ENCODE peak calls at places on chromosomes 11 and 22, in nine cellular contexts. D is psoas muscle; N is stomach; B is fibroblast of lung; Y is Peyer's patch; C is neuronal stem cell; O is left ventricle myocardium inferior; K is cardiac muscle cell; G is CD4-positive, alpha-beta memory T cell. J is an unnamed sample. For H3K4me1 and H3K36me3, the result is how much of the 10 kb centered on the place peaks cover.

GRCh38 chr11:10201343-10201742 is 92.7 kb downstream of the SBF2 start:
- DNase-seq in K (no peak), G (no peak), N (no peak), D (no peak), O (no peak), C (no peak), B (no peak), Y (no peak), J (no peak)

GRCh38 chr11:57175478-57175877 is 6.3 kb upstream of the LRRC55 start:
- DNase-seq in B (no peak), D (no peak), C (no peak), N (no peak), O (no peak), G (no peak), Y (no peak), K (no peak), J (no peak)

GRCh38 chr11:132037467-132037862 is 667.0 kb downstream of the NTM start:
- DNase-seq in O (no peak), Y (no peak), D (no peak), B (no peak), G (no peak), N (no peak), C (no peak), K (no peak), J (no peak)

GRCh38 chr11:69335461-69336386 is 41.8 kb downstream of the MYEOV start:
- DNase-seq in Y (peak), N (peak), K (no peak), D (no peak), G (no peak), B (no peak), C (no peak), O (no peak), J (no peak)

GRCh38 chr11:94068764-94069163 is 47.6 kb downstream of the HEPHL1 start:
- DNase-seq in B (no peak), O (no peak), Y (no peak), N (no peak), C (no peak), G (no peak), D (no peak), K (no peak), J (no peak)

GRCh38 chr11:84558085-84558905 is 1068.8 kb downstream of the DLG2 start:
- DNase-seq in O (no peak), C (peak), B (peak), N (peak), G (no peak), Y (no peak), K (peak), D (no peak), J (no peak)

GRCh38 chr11:11856638-11857037 is 14.9 kb downstream of the USP47 start:
- DNase-seq in N (no peak), K (peak), Y (no peak), G (peak), O (no peak), D (no peak), C (no peak), B (no peak), J (no peak)

GRCh38 chr11:67054851-67055523 is 1.7 kb upstream of the RHOD start:
- DNase-seq in K (peak), D (peak), N (peak), Y (no peak), B (peak), C (no peak), G (no peak), O (peak), J (no peak)

GRCh38 chr11:1966531-1966930 is 19.4 kb downstream of the MRPL23 start:
- DNase-seq in O (no peak), C (no peak), Y (no peak), B (no peak), G (no peak), N (no peak), D (peak), K (no peak), J (no peak)

GRCh38 chr11:16891964-16892363 is 122.2 kb downstream of the PLEKHA7 start:
- DNase-seq in G (no peak), Y (no peak), O (no peak), C (no peak), B (peak), K (peak), D (no peak), N (no peak), J (no peak)

GRCh38 chr22:45891021-45891421 is 85.9 kb downstream of the WNT7B start:
- DNase-seq in Y (no peak), C (no peak), D (peak), N (no peak), O (peak), B (no peak), K (no peak), G (no peak), J (no peak)

GRCh38 chr22:25564320-25564978 is at the start of gene GRK3:
- DNase-seq in O (peak), D (peak), G (peak), K (peak), Y (peak), B (peak), N (peak), C (peak), J (peak)

GRCh38 chr22:32619614-32620426 is 145.2 kb downstream of the FBXO7 start:
- DNase-seq in O (peak), K (peak), N (no peak), Y (no peak), B (peak), G (no peak), C (no peak), D (peak), J (no peak)

GRCh38 chr22:32621656-32622003 is 147.0 kb downstream of the FBXO7 start:
- DNase-seq in Y (no peak), B (no peak), N (no peak), K (no peak), D (no peak), C (no peak), O (no peak), G (no peak), J (no peak)

GRCh38 chr22:32622762-32623147 is 148.1 kb downstream of the FBXO7 start:
- DNase-seq in K (no peak), Y (no peak), B (no peak), C (no peak), O (no peak), N (no peak), D (no peak), G (no peak), J (no peak)

GRCh38 chr22:32622004-32622761 is 147.6 kb downstream of the FBXO7 start:
- DNase-seq in Y (no peak), B (peak), G (no peak), C (peak), D (peak), N (no peak), K (peak), O (peak), J (no peak)

DNA sequence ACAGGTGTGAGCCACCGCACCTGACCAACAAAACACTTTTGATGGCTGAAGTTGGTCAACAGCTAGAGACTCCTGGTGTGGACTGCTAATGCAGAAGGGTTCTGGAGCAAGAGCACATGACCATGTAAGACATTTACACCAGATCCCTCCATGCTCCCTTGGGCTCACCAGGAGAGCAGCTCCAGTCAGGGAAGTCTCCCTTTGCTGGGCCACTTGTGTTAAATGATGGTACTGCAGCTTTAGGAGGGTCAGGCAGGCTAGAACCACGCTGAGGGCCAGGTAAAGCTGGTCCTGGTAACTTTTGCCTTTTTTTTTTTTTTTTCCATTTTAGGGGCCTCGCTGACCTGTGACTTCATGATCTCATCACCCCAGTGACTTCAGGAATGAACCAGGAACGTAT is 146.4 kb downstream of the FBXO7 start:
- DNase-seq in C (no peak), Y (no peak), G (no peak), B (no peak), N (no peak), D (no peak), O (no peak), K (no peak), J (no peak)
- H3K4me1 ChIP-seq in C (under half), Y (under half), G (under half), B (under half), N (under half), D (under half), O (half or more), K (under half), J (under half)

DNA sequence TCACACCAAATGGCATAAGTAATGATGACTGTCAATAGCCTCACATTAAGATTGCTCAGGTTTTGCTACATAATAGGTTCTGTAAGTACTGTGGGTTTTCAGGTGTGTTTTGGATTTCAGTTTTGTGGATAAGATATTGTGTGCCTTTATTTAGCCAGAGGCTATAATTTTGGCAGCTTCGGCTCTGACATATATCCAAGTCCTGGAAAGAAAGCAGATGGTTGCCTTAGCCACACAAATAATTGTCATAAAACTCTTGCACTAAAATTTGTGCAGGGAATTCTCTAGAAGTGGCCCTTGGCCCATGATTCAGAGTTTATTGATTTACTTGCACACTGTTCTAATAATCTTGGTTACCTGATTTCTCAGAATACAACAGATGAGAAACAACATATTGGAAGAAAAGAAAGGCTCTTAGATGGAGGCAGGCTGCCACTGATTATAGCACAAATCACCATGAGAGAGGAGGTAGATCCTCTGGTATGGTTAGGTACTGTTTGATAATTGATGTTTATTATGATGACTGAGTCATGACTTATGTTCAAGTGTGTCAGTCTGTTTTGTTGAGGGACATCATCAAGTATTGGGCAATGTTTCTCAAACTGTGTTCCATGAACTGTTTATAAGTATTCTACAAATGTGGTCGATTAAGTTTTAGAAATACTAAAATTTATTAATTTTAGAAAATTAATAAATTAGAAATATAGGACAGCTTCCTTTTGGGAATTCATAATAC is 9.7 kb downstream of the REXO2 start:
- DNase-seq in N (no peak), O (no peak), Y (no peak), B (peak), G (no peak), D (no peak), C (no peak), K (no peak), J (no peak)
- H3K36me3 ChIP-seq in N (under half), O (half or more), Y (under half), B (under half), G (under half), D (half or more), C (under half), K (under half), J (under half)

GRCh38 chr11:35364101-35364780 is 55.1 kb downstream of the SLC1A2 start:
- DNase-seq in G (no peak), Y (no peak), O (peak), C (no peak), B (peak), N (peak), D (peak), K (peak), J (no peak)
- H3K27ac ChIP-seq in G (no peak), Y (no peak), O (peak), C (no peak), B (peak), N (no peak), D (peak), K (no peak), J (no peak)

GRCh38 chr22:23157560-23158515 is 12.6 kb downstream of the RAB36 start:
- DNase-seq in O (no peak), G (no peak), B (no peak), D (no peak), K (no peak), Y (no peak), N (no peak), C (no peak), J (no peak)
- H3K4me1 ChIP-seq in O (under half), G (under half), B (under half), D (under half), K (under half), Y (under half), N (under half), C (under half), J (under half)

GRCh38 chr11:128810784-128811514 is 56.1 kb downstream of the KCNJ1 start:
- DNase-seq in Y (no peak), C (no peak), K (no peak), N (no peak), O (no peak), G (no peak), B (no peak), D (no peak), J (no peak)

GRCh38 chr11:128806496-128807261 is 60.4 kb downstream of the KCNJ1 start:
- DNase-seq in Y (no peak), B (no peak), G (no peak), C (no peak), N (no peak), O (no peak), D (no peak), K (no peak), J (no peak)

GRCh38 chr11:128804481-128804880 is 62.6 kb downstream of the KCNJ1 start:
- DNase-seq in G (no peak), O (no peak), Y (no peak), K (peak), C (no peak), N (no peak), B (no peak), D (no peak), J (no peak)

GRCh38 chr11:128809128-128809527 is 58.0 kb downstream of the KCNJ1 start:
- DNase-seq in K (no peak), B (no peak), C (no peak), G (no peak), Y (no peak), D (no peak), N (no peak), O (no peak), J (no peak)

GRCh38 chr11:128807909-128808308 is 59.2 kb downstream of the KCNJ1 start:
- DNase-seq in O (no peak), Y (no peak), C (no peak), K (no peak), G (no peak), N (no peak), B (no peak), D (no peak), J (no peak)
- H3K36me3 ChIP-seq in O (under half), Y (under half), C (under half), K (under half), G (half or more), N (under half), B (under half), D (under half), J (half or more)

GRCh38 chr11:108112059-108112458 is 9.3 kb upstream of the ACAT1 start:
- DNase-seq in N (no peak), O (no peak), G (no peak), K (no peak), C (no peak), Y (no peak), D (no peak), B (peak), J (no peak)

GRCh38 chr11:108117746-108118371 is 3.5 kb upstream of the ACAT1 start:
- DNase-seq in O (no peak), N (no peak), K (peak), B (peak), G (peak), Y (no peak), D (no peak), C (no peak), J (no peak)

GRCh38 chr11:108121274-108122155 is at the start of gene ACAT1:
- DNase-seq in G (peak), N (peak), K (peak), C (peak), Y (peak), O (peak), D (peak), B (peak), J (peak)

GRCh38 chr11:108111126-108111525 is 10.2 kb upstream of the ACAT1 start:
- DNase-seq in Y (no peak), D (no peak), C (no peak), O (no peak), N (no peak), B (no peak), G (no peak), K (no peak), J (no peak)

DNA sequence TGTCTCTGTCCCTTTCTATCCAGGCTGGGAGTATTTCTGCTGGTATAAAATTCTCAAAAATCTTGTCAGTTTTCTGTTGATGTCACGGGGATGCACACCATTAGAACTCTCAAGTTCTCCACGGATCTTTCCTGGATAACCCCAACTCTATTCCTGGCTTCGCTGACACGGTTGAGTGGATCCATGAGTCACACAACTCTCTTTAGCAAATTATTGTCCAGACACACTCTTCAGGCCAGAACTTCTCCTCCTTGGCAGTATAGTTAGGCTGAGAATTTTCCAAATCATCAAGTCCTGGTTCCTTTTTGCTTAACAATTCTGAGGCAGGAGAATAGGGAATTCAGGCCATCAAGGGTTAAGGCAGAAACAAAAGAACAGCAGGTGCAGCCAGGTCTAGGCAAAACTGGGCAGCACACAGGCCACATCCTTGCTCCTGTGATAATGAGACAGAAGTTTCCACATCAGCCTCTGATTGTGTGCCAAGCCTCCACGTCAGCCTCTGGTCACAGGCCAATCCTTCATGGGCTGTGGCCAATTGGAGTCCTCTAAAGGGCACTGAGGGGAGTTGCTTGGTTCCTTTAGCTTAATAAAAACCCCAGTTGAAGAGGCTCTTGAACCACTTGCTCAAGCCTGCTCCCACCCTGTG is 5.7 kb upstream of the ACAT1 start:
- DNase-seq in D (peak), K (peak), C (peak), Y (peak), G (no peak), B (peak), N (peak), O (peak), J (no peak)
- H3K27ac ChIP-seq in D (peak), K (peak), C (no peak), Y (no peak), G (no peak), B (peak), N (peak), O (peak), J (no peak)

DNA sequence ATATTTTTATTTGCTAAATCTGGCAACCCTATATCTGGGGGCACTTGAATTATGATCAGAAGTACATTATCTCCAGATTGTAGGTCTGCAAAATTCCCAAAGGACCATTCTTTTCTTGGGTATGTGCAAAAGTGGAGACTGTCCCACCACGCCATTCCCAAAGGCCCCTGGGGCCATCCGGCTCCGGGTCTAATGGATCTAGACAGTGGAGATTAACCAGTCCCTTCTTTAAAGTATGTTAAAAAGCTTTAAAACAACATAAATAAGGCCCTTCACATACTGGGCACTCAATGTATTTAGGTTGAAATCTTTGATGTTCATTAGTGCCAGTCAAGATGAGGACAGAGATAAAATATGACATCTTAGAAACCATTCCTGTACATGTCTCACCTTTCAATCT is 124.1 kb downstream of the MAML2 start:
- DNase-seq in C (no peak), O (no peak), G (no peak), Y (no peak), N (no peak), K (no peak), D (no peak), B (no peak), J (no peak)
- H3K4me1 ChIP-seq in C (under half), O (half or more), G (half or more), Y (under half), N (under half), K (half or more), D (under half), B (under half), J (half or more)